ENCODE peak calls at places on chromosomes 12 and 14, in five cellular contexts. C is SK-N-SH, U is endothelial cell, Y is psoas muscle, N is astrocyte of the spinal cord. H is an unnamed sample.
A peak's percentile ranks its signal among the peaks of the same experiment; 100 is the strongest.

GRCh38 chr12:63362801-63363200 is 211.8 kb upstream of the AVPR1A start:
- DNase-seq in Y (no peak), U (no peak), N (peak; percentile 25), C (no peak), H (no peak)

GRCh38 chr14:50425816-50426215 is 29.1 kb upstream of the CDKL1 start:
- DNase-seq in N (peak; percentile 72), Y (no peak), C (no peak), U (no peak), H (no peak)

GRCh38 chr12:3718100-3718499 is 34.8 kb downstream of the CRACR2A start:
- DNase-seq in N (no peak), C (no peak), Y (no peak), U (no peak), H (peak; percentile 85)

GRCh38 chr12:48000878-48001321 is 3.4 kb downstream of the COL2A1 start:
- DNase-seq in C (peak; percentile 53), N (peak; percentile 58), U (no peak), Y (no peak), H (peak; percentile 10)

GRCh38 chr12:125193798-125194562 is 128.7 kb downstream of the AACS start:
- DNase-seq in C (peak; percentile 65), U (no peak), N (peak; percentile 37), Y (no peak), H (no peak)

GRCh38 chr14:104924421-104925213 is at the start of gene PLD4:
- DNase-seq in Y (no peak), N (no peak), C (no peak), U (no peak), H (peak; percentile 52)

GRCh38 chr12:6345319-6346071 is 3.6 kb upstream of the TNFRSF1A start:
- DNase-seq in C (no peak), U (no peak), N (peak; percentile 92), Y (no peak), H (peak; percentile 97)

GRCh38 chr12:121288158-121288848 is 8.2 kb downstream of the CAMKK2 start:
- DNase-seq in U (no peak), N (no peak), Y (no peak), C (no peak), H (no peak)

GRCh38 chr14:91159182-91159581 is 45.3 kb downstream of the DGLUCY start:
- DNase-seq in U (no peak), N (no peak), Y (no peak), C (no peak), H (no peak)

GRCh38 chr14:99524091-99524661 is 43.0 kb downstream of the CCNK start:
- DNase-seq in C (no peak), Y (peak; percentile 49), N (peak; percentile 26), U (no peak), H (no peak)

GRCh38 chr12:61137677-61138380 is 1122.4 kb upstream of the USP15 start:
- DNase-seq in U (no peak), N (no peak), C (no peak), Y (peak; percentile 48), H (no peak)

GRCh38 chr14:99512571-99513182 is 31.5 kb downstream of the CCNK start:
- DNase-seq in C (peak; percentile 7), N (no peak), U (no peak), Y (peak; percentile 15), H (no peak)

GRCh38 chr14:51053157-51053556 is 41.7 kb downstream of the TRIM9 start:
- DNase-seq in U (no peak), C (no peak), N (no peak), Y (no peak), H (no peak)

GRCh38 chr14:78967111-78967809 is 797.1 kb downstream of the NRXN3 start:
- DNase-seq in N (peak; percentile 46), C (no peak), U (no peak), Y (no peak), H (no peak)

GRCh38 chr12:22692964-22693555 is 68.1 kb downstream of the ETNK1 start:
- DNase-seq in C (no peak), Y (peak; percentile 52), N (no peak), U (no peak), H (no peak)

GRCh38 chr14:103890836-103891666 is 37.2 kb upstream of the TDRD9 start:
- DNase-seq in U (no peak), C (peak; percentile 42), N (no peak), Y (no peak), H (no peak)

GRCh38 chr12:68367903-68368302 is 35.7 kb upstream of the MDM1 start:
- DNase-seq in U (no peak), C (no peak), Y (no peak), N (no peak), H (peak; percentile 58)

GRCh38 chr14:53109688-53110041 is 43.5 kb downstream of the DDHD1 start:
- DNase-seq in Y (no peak), N (no peak), C (no peak), U (no peak), H (no peak)

GRCh38 chr12:124399622-124400021 is 104.7 kb downstream of the RFLNA start:
- DNase-seq in U (peak; percentile 61), Y (peak; percentile 82), N (no peak), C (peak; percentile 82), H (no peak)

DNA sequence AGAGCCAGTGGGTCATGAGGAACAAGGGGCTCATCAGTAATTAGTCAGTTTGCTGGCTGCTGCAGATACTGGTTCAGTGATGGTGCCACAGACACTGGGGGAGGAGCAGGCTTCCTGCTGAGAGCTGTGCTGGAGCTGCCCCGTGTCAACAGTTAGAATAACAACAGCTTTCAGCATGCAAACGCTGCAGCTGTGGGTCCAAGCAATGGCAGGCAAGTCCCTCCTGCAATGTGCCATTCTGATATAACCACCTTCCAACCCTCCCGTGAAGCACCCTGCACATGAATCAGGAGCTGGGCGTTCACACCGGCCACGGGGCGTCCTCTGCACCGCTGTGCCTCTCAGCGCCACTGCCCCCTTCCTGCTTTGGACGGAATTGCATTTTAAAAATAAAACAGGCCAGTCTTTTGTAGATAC is 258.4 kb upstream of the SFSWAP start:
- DNase-seq in Y (no peak), U (peak; percentile 61), C (no peak), N (no peak), H (no peak)
- TF ChIP-seq CTCF in Y (peak; percentile 21), U (peak; percentile 65), C (no peak), N (no peak), H (peak; percentile 58)

GRCh38 chr14:23344481-23344880 is 8.2 kb downstream of the SLC22A17 start:
- DNase-seq in U (no peak), N (no peak), C (no peak), Y (no peak), H (no peak)

GRCh38 chr14:23346693-23347405 is 5.8 kb downstream of the SLC22A17 start:
- DNase-seq in C (no peak), U (no peak), N (no peak), Y (no peak), H (no peak)

GRCh38 chr14:23348297-23348655 is 4.4 kb downstream of the SLC22A17 start:
- DNase-seq in U (no peak), N (no peak), Y (no peak), C (no peak), H (no peak)

GRCh38 chr14:23347406-23348296 is 5.0 kb downstream of the SLC22A17 start:
- DNase-seq in Y (no peak), U (no peak), N (no peak), C (no peak), H (no peak)

GRCh38 chr14:23345987-23346692 is 6.5 kb downstream of the SLC22A17 start:
- DNase-seq in U (no peak), N (no peak), C (no peak), Y (no peak), H (no peak)
- TF ChIP-seq CTCF in U (no peak), N (no peak), C (no peak), Y (no peak), H (no peak)

GRCh38 chr14:100540141-100540925 is 46.9 kb downstream of the BEGAIN start:
- DNase-seq in Y (peak; percentile 46), N (no peak), U (peak; percentile 75), C (peak; percentile 85), H (peak; percentile 23)
- TF ChIP-seq CTCF in Y (no peak), N (peak; percentile 33), U (peak; percentile 46), C (peak; percentile 48), H (peak; percentile 14)

DNA sequence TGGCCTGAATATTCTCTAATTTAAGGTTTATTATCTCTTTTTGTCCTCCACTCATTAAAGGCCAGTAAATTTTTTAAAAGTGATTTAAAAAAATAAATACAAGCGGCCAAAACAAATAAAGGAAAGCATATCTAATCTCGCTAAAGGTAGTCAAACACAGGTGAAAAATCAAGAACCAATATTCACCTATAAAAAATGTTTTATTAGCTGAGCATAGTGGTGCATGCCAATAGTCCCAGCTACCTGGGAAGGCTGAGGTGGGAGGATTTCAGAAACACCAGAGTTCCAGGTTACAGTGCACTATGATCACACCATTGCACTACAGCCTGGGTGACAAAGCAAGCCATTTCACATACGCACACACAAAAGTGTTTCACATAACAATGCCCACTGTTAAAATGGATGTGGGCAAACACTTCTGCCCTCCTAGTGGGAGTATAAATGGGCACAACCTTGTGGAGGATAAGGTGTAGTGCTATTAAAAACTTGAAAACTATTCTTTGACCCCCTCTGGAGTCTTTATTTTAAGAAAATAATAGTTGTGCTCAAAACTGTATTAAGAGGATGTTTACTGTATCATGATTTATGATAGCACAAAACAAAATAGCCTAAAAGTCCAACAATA is 32.7 kb upstream of the NAP1L1 start:
- DNase-seq in Y (no peak), C (no peak), N (no peak), U (no peak), H (no peak)
- TF ChIP-seq CTCF in Y (no peak), C (no peak), N (no peak), U (no peak), H (no peak)

H was measured in CD14-positive monocyte.